ENCODE peak calls at places on chromosomes 3 and 15, in nine cellular contexts. M, J, U, A, V, Y, O, H and L are unnamed samples.

GRCh38 chr3:72520205-72520604 is 328.0 kb downstream of the SHQ1 start:
- DNase-seq in M (no peak), J (no peak), U (no peak), A (no peak), V (no peak), Y (no peak), O (no peak), H (no peak), L (no peak)

GRCh38 chr3:39202094-39202493 is 9.7 kb upstream of the XIRP1 start:
- DNase-seq in M (no peak), J (no peak), U (no peak), A (no peak), V (no peak), Y (no peak), O (no peak), H (no peak), L (no peak)

GRCh38 chr3:19885468-19885867 is 48.5 kb downstream of the EFHB start:
- DNase-seq in M (no peak), J (no peak), U (no peak), A (no peak), V (no peak), Y (peak), O (peak), H (no peak), L (no peak)

GRCh38 chr3:31472479-31473390 is 60.0 kb upstream of the STT3B start:
- DNase-seq in M (no peak), J (no peak), U (no peak), A (no peak), V (no peak), Y (no peak), O (no peak), H (no peak), L (no peak)

GRCh38 chr3:72274511-72275295 is 489.8 kb upstream of the PROK2 start:
- DNase-seq in M (peak), J (no peak), U (peak), A (no peak), V (peak), Y (no peak), O (no peak), H (no peak), L (no peak)

GRCh38 chr3:44795197-44795596 is 33.6 kb downstream of the KIF15 start:
- DNase-seq in M (no peak), J (no peak), U (no peak), A (no peak), V (no peak), Y (no peak), O (no peak), H (no peak), L (no peak)

GRCh38 chr3:25547928-25548327 is 116.8 kb downstream of the TOP2B start:
- DNase-seq in M (no peak), J (no peak), U (no peak), A (no peak), V (no peak), Y (no peak), O (no peak), H (no peak), L (no peak)

GRCh38 chr15:82709421-82710207 is at the start of gene AP3B2:
- DNase-seq in M (peak), J (peak), U (no peak), A (no peak), V (peak), Y (peak), O (peak), H (peak), L (peak)

GRCh38 chr3:174438501-174439156 is 420.5 kb upstream of the NAALADL2 start:
- DNase-seq in M (no peak), J (no peak), U (no peak), A (peak), V (no peak), Y (no peak), O (peak), H (no peak), L (no peak)

GRCh38 chr3:121574449-121574848 is 6.7 kb downstream of the ARGFX start:
- DNase-seq in M (peak), J (no peak), U (no peak), A (peak), V (peak), Y (no peak), O (no peak), H (no peak), L (no peak)

GRCh38 chr3:58837863-58838255 is 171.3 kb upstream of the FAM3D start:
- DNase-seq in M (no peak), J (no peak), U (no peak), A (no peak), V (no peak), Y (no peak), O (no peak), H (no peak), L (no peak)

GRCh38 chr3:120093923-120094775 is at the start of gene GSK3B:
- DNase-seq in M (peak), J (peak), U (peak), A (peak), V (peak), Y (peak), O (peak), H (peak), L (peak)

GRCh38 chr3:17110665-17111396 is 226.1 kb downstream of the PLCL2 start:
- DNase-seq in M (no peak), J (no peak), U (no peak), A (no peak), V (no peak), Y (no peak), O (no peak), H (no peak), L (no peak)

GRCh38 chr3:38519000-38519399 is 22.9 kb downstream of the EXOG start:
- DNase-seq in M (no peak), J (no peak), U (no peak), A (no peak), V (no peak), Y (no peak), O (no peak), H (no peak), L (no peak)

GRCh38 chr15:74324714-74325113 is 42.7 kb downstream of the CYP11A1 start:
- DNase-seq in M (no peak), J (no peak), U (no peak), A (no peak), V (no peak), Y (no peak), O (no peak), H (no peak), L (no peak)

GRCh38 chr15:57751177-57751800 is 44.8 kb downstream of the POLR2M start:
- DNase-seq in M (no peak), J (no peak), U (no peak), A (no peak), V (no peak), Y (no peak), O (peak), H (no peak), L (no peak)

GRCh38 chr3:76456322-76456721 is 583.6 kb upstream of the ROBO2 start:
- DNase-seq in M (no peak), J (no peak), U (no peak), A (no peak), V (no peak), Y (no peak), O (no peak), H (no peak), L (no peak)

GRCh38 chr3:171936231-171936841 is 93.2 kb downstream of the TMEM212 start:
- DNase-seq in M (no peak), J (no peak), U (no peak), A (no peak), V (no peak), Y (no peak), O (no peak), H (no peak), L (no peak)

GRCh38 chr3:130955481-130955880 is 61.6 kb downstream of the ATP2C1 start:
- DNase-seq in M (no peak), J (no peak), U (no peak), A (no peak), V (no peak), Y (no peak), O (no peak), H (no peak), L (no peak)

GRCh38 chr15:60541784-60542617 is 63.1 kb upstream of the ICE2 start:
- DNase-seq in M (no peak), J (no peak), U (no peak), A (no peak), V (no peak), Y (no peak), O (no peak), H (no peak), L (no peak)

GRCh38 chr3:98259707-98260106 is 4.3 kb upstream of the OR5H6 start:
- DNase-seq in M (no peak), J (no peak), U (no peak), A (peak), V (no peak), Y (no peak), O (no peak), H (no peak), L (no peak)

GRCh38 chr3:141152801-141153678 is 78.6 kb upstream of the PXYLP1 start:
- DNase-seq in M (no peak), J (no peak), U (no peak), A (no peak), V (no peak), Y (no peak), O (no peak), H (no peak), L (no peak)

GRCh38 chr15:96242761-96243160 is 87.7 kb upstream of the NR2F2 start:
- DNase-seq in M (no peak), J (no peak), U (no peak), A (no peak), V (no peak), Y (no peak), O (no peak), H (no peak), L (no peak)

GRCh38 chr3:69081583-69082262 is 1.6 kb upstream of the UBA3 start:
- DNase-seq in M (no peak), J (no peak), U (no peak), A (no peak), V (no peak), Y (no peak), O (peak), H (no peak), L (no peak)

GRCh38 chr3:57911588-57911987 is 96.6 kb upstream of the FLNB start:
- DNase-seq in M (no peak), J (no peak), U (no peak), A (no peak), V (no peak), Y (no peak), O (peak), H (no peak), L (no peak)

GRCh38 chr3:102006812-102007485 is 157.6 kb downstream of the NFKBIZ start:
- DNase-seq in M (no peak), J (no peak), U (peak), A (no peak), V (peak), Y (no peak), O (peak), H (no peak), L (no peak)

GRCh38 chr3:149016669-149017541 is 25.6 kb downstream of the GYG1 start:
- DNase-seq in M (no peak), J (no peak), U (no peak), A (no peak), V (no peak), Y (no peak), O (peak), H (no peak), L (no peak)

GRCh38 chr3:182969277-182969676 is 11.1 kb downstream of the DCUN1D1 start:
- DNase-seq in M (no peak), J (no peak), U (no peak), A (no peak), V (no peak), Y (no peak), O (no peak), H (no peak), L (no peak)

GRCh38 chr3:79297242-79297641 is 470.6 kb downstream of the ROBO1 start:
- DNase-seq in M (no peak), J (no peak), U (no peak), A (no peak), V (no peak), Y (no peak), O (peak), H (no peak), L (no peak)

GRCh38 chr3:901953-902778 is 190.7 kb upstream of the CNTN6 start:
- DNase-seq in M (no peak), J (no peak), U (no peak), A (no peak), V (no peak), Y (no peak), O (peak), H (no peak), L (no peak)

GRCh38 chr3:53802256-53802880 is 43.9 kb downstream of the CHDH start:
- DNase-seq in M (no peak), J (peak), U (peak), A (no peak), V (no peak), Y (no peak), O (no peak), H (no peak), L (no peak)

GRCh38 chr3:125965505-125965904 is 3.5 kb upstream of the ROPN1B start:
- DNase-seq in M (no peak), J (no peak), U (no peak), A (no peak), V (no peak), Y (no peak), O (no peak), H (no peak), L (no peak)

GRCh38 chr3:102450976-102451375 is 16.2 kb downstream of the ZPLD1 start:
- DNase-seq in M (no peak), J (no peak), U (no peak), A (no peak), V (no peak), Y (no peak), O (no peak), H (no peak), L (no peak)

GRCh38 chr15:90419738-90420487 is 31.9 kb downstream of the IQGAP1 start:
- DNase-seq in M (no peak), J (no peak), U (no peak), A (no peak), V (no peak), Y (no peak), O (peak), H (no peak), L (no peak)

GRCh38 chr3:171876651-171877272 is 33.6 kb downstream of the TMEM212 start:
- DNase-seq in M (no peak), J (no peak), U (no peak), A (no peak), V (no peak), Y (no peak), O (peak), H (no peak), L (no peak)

GRCh38 chr3:194470615-194471014 is 16.2 kb downstream of the ATP13A3 start:
- DNase-seq in M (no peak), J (no peak), U (no peak), A (no peak), V (no peak), Y (no peak), O (peak), H (no peak), L (no peak)

GRCh38 chr3:78728406-78729145 is 1039.2 kb downstream of the ROBO1 start:
- DNase-seq in M (peak), J (no peak), U (peak), A (no peak), V (peak), Y (no peak), O (no peak), H (no peak), L (no peak)

GRCh38 chr3:156519758-156520162 is 35.2 kb downstream of the SSR3 start:
- DNase-seq in M (no peak), J (no peak), U (no peak), A (no peak), V (no peak), Y (no peak), O (no peak), H (no peak), L (no peak)

DNA sequence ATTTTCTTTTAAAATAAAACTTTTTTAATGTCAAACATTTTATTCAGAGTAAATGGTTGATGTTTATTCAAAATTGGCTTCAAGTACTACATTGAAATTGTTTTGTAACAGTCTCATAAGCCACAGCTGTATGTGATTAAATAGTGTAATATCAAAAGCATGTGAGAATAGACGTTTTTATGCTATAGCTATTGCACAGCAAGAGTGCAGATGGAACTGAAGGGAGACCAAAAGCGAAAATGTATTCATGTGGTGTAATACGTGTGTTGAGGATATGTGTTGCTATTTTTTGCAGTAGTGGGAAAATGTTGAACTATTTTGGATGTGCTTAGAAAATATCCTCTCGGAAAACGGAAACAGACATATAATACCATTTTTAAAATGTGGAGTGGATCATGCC is 6.0 kb downstream of the RBMS3 start:
- DNase-seq in M (no peak), J (no peak), U (no peak), A (no peak), V (no peak), Y (no peak), O (peak), H (no peak), L (no peak)
- TF ChIP-seq POLR2AphosphoS5 in M (no peak), J (no peak), U (no peak), A (no peak), V (no peak), Y (no peak), O (no peak), H (no peak), L (no peak)

GRCh38 chr15:69919816-69920215 is 177.9 kb downstream of the TLE3 start:
- DNase-seq in M (no peak), J (no peak), U (no peak), A (no peak), V (no peak), Y (no peak), O (no peak), H (no peak), L (no peak)

GRCh38 chr15:69926011-69926410 is 171.7 kb downstream of the TLE3 start:
- DNase-seq in M (no peak), J (no peak), U (no peak), A (no peak), V (no peak), Y (no peak), O (no peak), H (no peak), L (no peak)

GRCh38 chr15:69924531-69924930 is 173.2 kb downstream of the TLE3 start:
- DNase-seq in M (no peak), J (no peak), U (no peak), A (no peak), V (no peak), Y (no peak), O (no peak), H (no peak), L (no peak)

GRCh38 chr15:69920232-69920631 is 177.5 kb downstream of the TLE3 start:
- DNase-seq in M (no peak), J (no peak), U (no peak), A (no peak), V (no peak), Y (no peak), O (no peak), H (no peak), L (no peak)

GRCh38 chr15:69921626-69922624 is 175.8 kb downstream of the TLE3 start:
- DNase-seq in M (no peak), J (no peak), U (no peak), A (no peak), V (no peak), Y (no peak), O (no peak), H (no peak), L (peak)
- TF ChIP-seq POLR2A in M (no peak), J (no peak), U (no peak), A (no peak), V (no peak), Y (no peak), O (no peak), H (no peak), L (no peak)

DNA sequence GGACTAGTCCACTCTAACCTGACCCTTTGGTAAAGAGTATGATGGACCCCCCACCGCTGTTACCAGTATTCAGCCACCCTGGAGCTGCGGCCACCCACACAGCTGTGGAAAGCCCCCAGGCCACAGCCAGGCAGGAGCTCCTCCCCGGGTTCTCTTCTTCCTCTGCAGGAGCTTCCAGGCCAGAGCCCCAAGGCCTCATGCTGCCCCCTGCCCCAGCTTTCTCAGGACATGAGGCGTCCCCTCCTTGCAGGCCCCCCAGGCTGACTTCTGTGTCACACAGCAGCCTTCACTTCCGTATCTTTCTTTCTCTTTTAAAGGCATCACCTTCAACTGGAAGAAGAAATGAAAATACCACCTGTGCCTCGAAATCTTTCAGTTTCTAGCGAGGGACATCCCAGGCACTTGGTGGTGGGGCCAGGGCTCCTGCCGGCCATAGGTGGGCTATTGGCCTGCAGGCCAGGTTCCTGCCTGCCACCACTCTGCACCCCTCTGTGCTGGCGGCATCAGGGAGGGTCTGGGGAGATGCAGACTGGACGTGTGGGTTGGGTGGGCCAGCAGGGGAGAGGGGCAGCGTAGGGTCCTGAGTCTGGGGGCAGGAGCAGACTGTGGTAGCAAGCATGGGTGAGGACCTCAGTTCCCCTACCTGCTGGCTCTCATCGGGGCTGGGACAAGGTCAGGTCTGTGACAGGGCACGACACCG is 19.9 kb downstream of the KLF13 start:
- DNase-seq in M (no peak), J (peak), U (no peak), A (no peak), V (no peak), Y (no peak), O (no peak), H (no peak), L (no peak)
- TF ChIP-seq POLR2AphosphoS5 in M (no peak), J (peak), U (no peak), A (no peak), V (no peak), Y (no peak), O (no peak), H (no peak), L (no peak)

GRCh38 chr15:77944002-77944867 is 133.3 kb downstream of the TBC1D2B start:
- DNase-seq in M (peak), J (peak), U (peak), A (peak), V (peak), Y (peak), O (peak), H (peak), L (peak)
- TF ChIP-seq POLR2A in M (no peak), J (no peak), U (no peak), A (no peak), V (no peak), Y (no peak), O (peak), H (no peak), L (peak)

GRCh38 chr15:101167791-101168462 is 83.9 kb downstream of the CHSY1 start:
- DNase-seq in M (peak), J (peak), U (peak), A (peak), V (peak), Y (no peak), O (peak), H (no peak), L (peak)
- TF ChIP-seq POLR2AphosphoS5 in M (peak), J (peak), U (peak), A (peak), V (peak), Y (no peak), O (peak), H (no peak), L (no peak)

GRCh38 chr15:98548172-98548971 is 100.0 kb upstream of the IGF1R start:
- DNase-seq in M (peak), J (peak), U (peak), A (no peak), V (peak), Y (no peak), O (peak), H (peak), L (no peak)
- TF ChIP-seq POLR2A in M (no peak), J (no peak), U (peak), A (no peak), V (no peak), Y (no peak), O (no peak), H (no peak), L (no peak)

DNA sequence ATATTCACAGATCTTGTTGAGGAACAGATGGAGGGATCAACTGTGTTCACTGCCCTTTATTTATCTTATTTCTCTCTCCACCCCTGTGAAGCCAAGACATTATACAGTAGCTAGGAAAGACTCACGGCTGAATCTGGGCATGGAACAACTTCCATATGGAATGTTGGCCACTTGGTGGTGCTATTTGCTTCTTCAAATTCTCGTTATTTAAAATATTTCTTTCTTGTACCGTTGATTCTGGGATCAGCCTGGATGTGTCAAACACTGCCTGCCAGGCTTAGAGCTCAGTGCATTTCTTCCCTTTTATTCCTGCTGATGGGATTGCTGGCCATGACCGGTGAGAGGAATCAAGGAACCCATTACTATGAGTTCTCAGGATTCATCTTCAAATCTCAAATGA is 17.5 kb upstream of the GASK1A start:
- DNase-seq in M (peak), J (no peak), U (no peak), A (peak), V (peak), Y (no peak), O (peak), H (no peak), L (no peak)
- TF ChIP-seq POLR2AphosphoS5 in M (peak), J (no peak), U (no peak), A (no peak), V (no peak), Y (no peak), O (no peak), H (no peak), L (no peak)